ENCODE peak calls at places on chromosomes 6 and 20, in nine cellular contexts. One of them, this sample, is unnamed.

GRCh38 chr6:5866547-5867051 is 140.1 kb downstream of the NRN1 start:
- DNase-seq in fibroblast of lung: peak
- DNase-seq in activated naive CD4-positive, alpha-beta T cell treated with anti-CD3 and anti-CD28 coated beads, Interleukin-2, amount 10 ng/mL, durations not matched to agents 7 days and 5 days: peak
- DNase-seq in WTC11: no peak
- DNase-seq in stimulated activated naive CD8-positive, alpha-beta T cell treated with anti-CD3 and anti-CD28 coated beads, Interleukin-15, amount 100 ng/mL, for 72 hours: no peak
- DNase-seq in A549: no peak
- DNase-seq in renal cortical epithelial cell: peak
- DNase-seq in activated T-cell treated with anti-CD3 and anti-CD28 coated beads, Interleukin-2, amount 50 U/mL, for 24 hours: no peak
- DNase-seq in upper lobe of left lung: no peak
- DNase-seq in this sample: no peak

GRCh38 chr6:106591111-106591825 is 38.0 kb downstream of the RTN4IP1 start:
- DNase-seq in fibroblast of lung: peak
- DNase-seq in activated naive CD4-positive, alpha-beta T cell treated with anti-CD3 and anti-CD28 coated beads, Interleukin-2, amount 10 ng/mL, durations not matched to agents 7 days and 5 days: no peak
- DNase-seq in WTC11: no peak
- DNase-seq in stimulated activated naive CD8-positive, alpha-beta T cell treated with anti-CD3 and anti-CD28 coated beads, Interleukin-15, amount 100 ng/mL, for 72 hours: no peak
- DNase-seq in A549: no peak
- DNase-seq in renal cortical epithelial cell: peak
- DNase-seq in activated T-cell treated with anti-CD3 and anti-CD28 coated beads, Interleukin-2, amount 50 U/mL, for 24 hours: no peak
- DNase-seq in upper lobe of left lung: no peak
- DNase-seq in this sample: no peak

GRCh38 chr6:116111552-116112528 is 11.2 kb downstream of the NT5DC1 start:
- DNase-seq in fibroblast of lung: peak
- DNase-seq in activated naive CD4-positive, alpha-beta T cell treated with anti-CD3 and anti-CD28 coated beads, Interleukin-2, amount 10 ng/mL, durations not matched to agents 7 days and 5 days: peak
- DNase-seq in WTC11: peak
- DNase-seq in stimulated activated naive CD8-positive, alpha-beta T cell treated with anti-CD3 and anti-CD28 coated beads, Interleukin-15, amount 100 ng/mL, for 72 hours: no peak
- DNase-seq in A549: peak
- DNase-seq in renal cortical epithelial cell: peak
- DNase-seq in activated T-cell treated with anti-CD3 and anti-CD28 coated beads, Interleukin-2, amount 50 U/mL, for 24 hours: no peak
- DNase-seq in upper lobe of left lung: no peak
- DNase-seq in this sample: no peak

GRCh38 chr20:31843288-31843687 is 2.1 kb downstream of the FOXS1 start:
- DNase-seq in fibroblast of lung: no peak
- DNase-seq in activated naive CD4-positive, alpha-beta T cell treated with anti-CD3 and anti-CD28 coated beads, Interleukin-2, amount 10 ng/mL, durations not matched to agents 7 days and 5 days: no peak
- DNase-seq in WTC11: no peak
- DNase-seq in stimulated activated naive CD8-positive, alpha-beta T cell treated with anti-CD3 and anti-CD28 coated beads, Interleukin-15, amount 100 ng/mL, for 72 hours: no peak
- DNase-seq in A549: no peak
- DNase-seq in renal cortical epithelial cell: no peak
- DNase-seq in activated T-cell treated with anti-CD3 and anti-CD28 coated beads, Interleukin-2, amount 50 U/mL, for 24 hours: no peak
- DNase-seq in upper lobe of left lung: no peak
- DNase-seq in this sample: no peak

GRCh38 chr6:54262956-54263355 is 45.3 kb upstream of the TINAG start:
- DNase-seq in fibroblast of lung: no peak
- DNase-seq in activated naive CD4-positive, alpha-beta T cell treated with anti-CD3 and anti-CD28 coated beads, Interleukin-2, amount 10 ng/mL, durations not matched to agents 7 days and 5 days: no peak
- DNase-seq in WTC11: no peak
- DNase-seq in stimulated activated naive CD8-positive, alpha-beta T cell treated with anti-CD3 and anti-CD28 coated beads, Interleukin-15, amount 100 ng/mL, for 72 hours: no peak
- DNase-seq in A549: no peak
- DNase-seq in renal cortical epithelial cell: peak
- DNase-seq in activated T-cell treated with anti-CD3 and anti-CD28 coated beads, Interleukin-2, amount 50 U/mL, for 24 hours: no peak
- DNase-seq in upper lobe of left lung: no peak
- DNase-seq in this sample: no peak

GRCh38 chr6:88519227-88520019 is 353.3 kb upstream of the CNR1 start:
- DNase-seq in fibroblast of lung: no peak
- DNase-seq in activated naive CD4-positive, alpha-beta T cell treated with anti-CD3 and anti-CD28 coated beads, Interleukin-2, amount 10 ng/mL, durations not matched to agents 7 days and 5 days: no peak
- DNase-seq in WTC11: no peak
- DNase-seq in stimulated activated naive CD8-positive, alpha-beta T cell treated with anti-CD3 and anti-CD28 coated beads, Interleukin-15, amount 100 ng/mL, for 72 hours: no peak
- DNase-seq in A549: no peak
- DNase-seq in renal cortical epithelial cell: no peak
- DNase-seq in activated T-cell treated with anti-CD3 and anti-CD28 coated beads, Interleukin-2, amount 50 U/mL, for 24 hours: no peak
- DNase-seq in upper lobe of left lung: no peak
- DNase-seq in this sample: no peak

GRCh38 chr6:26017567-26017966 is 55.0 kb downstream of the TRIM38 start:
- DNase-seq in fibroblast of lung: peak
- DNase-seq in activated naive CD4-positive, alpha-beta T cell treated with anti-CD3 and anti-CD28 coated beads, Interleukin-2, amount 10 ng/mL, durations not matched to agents 7 days and 5 days: peak
- DNase-seq in WTC11: peak
- DNase-seq in stimulated activated naive CD8-positive, alpha-beta T cell treated with anti-CD3 and anti-CD28 coated beads, Interleukin-15, amount 100 ng/mL, for 72 hours: peak
- DNase-seq in A549: no peak
- DNase-seq in renal cortical epithelial cell: peak
- DNase-seq in activated T-cell treated with anti-CD3 and anti-CD28 coated beads, Interleukin-2, amount 50 U/mL, for 24 hours: peak
- DNase-seq in upper lobe of left lung: peak
- DNase-seq in this sample: peak

GRCh38 chr20:51238675-51239305 is 215.9 kb upstream of the KCNG1 start:
- DNase-seq in fibroblast of lung: no peak
- DNase-seq in activated naive CD4-positive, alpha-beta T cell treated with anti-CD3 and anti-CD28 coated beads, Interleukin-2, amount 10 ng/mL, durations not matched to agents 7 days and 5 days: no peak
- DNase-seq in WTC11: no peak
- DNase-seq in stimulated activated naive CD8-positive, alpha-beta T cell treated with anti-CD3 and anti-CD28 coated beads, Interleukin-15, amount 100 ng/mL, for 72 hours: no peak
- DNase-seq in A549: no peak
- DNase-seq in renal cortical epithelial cell: no peak
- DNase-seq in activated T-cell treated with anti-CD3 and anti-CD28 coated beads, Interleukin-2, amount 50 U/mL, for 24 hours: no peak
- DNase-seq in upper lobe of left lung: no peak
- DNase-seq in this sample: no peak

GRCh38 chr20:36390719-36391415 is 84.7 kb downstream of the DLGAP4 start:
- DNase-seq in fibroblast of lung: no peak
- DNase-seq in activated naive CD4-positive, alpha-beta T cell treated with anti-CD3 and anti-CD28 coated beads, Interleukin-2, amount 10 ng/mL, durations not matched to agents 7 days and 5 days: no peak
- DNase-seq in WTC11: no peak
- DNase-seq in stimulated activated naive CD8-positive, alpha-beta T cell treated with anti-CD3 and anti-CD28 coated beads, Interleukin-15, amount 100 ng/mL, for 72 hours: no peak
- DNase-seq in A549: no peak
- DNase-seq in renal cortical epithelial cell: no peak
- DNase-seq in activated T-cell treated with anti-CD3 and anti-CD28 coated beads, Interleukin-2, amount 50 U/mL, for 24 hours: no peak
- DNase-seq in upper lobe of left lung: no peak
- DNase-seq in this sample: no peak

GRCh38 chr20:35497320-35497719 is 32.1 kb downstream of the C20orf173 start:
- DNase-seq in fibroblast of lung: no peak
- DNase-seq in activated naive CD4-positive, alpha-beta T cell treated with anti-CD3 and anti-CD28 coated beads, Interleukin-2, amount 10 ng/mL, durations not matched to agents 7 days and 5 days: no peak
- DNase-seq in WTC11: no peak
- DNase-seq in stimulated activated naive CD8-positive, alpha-beta T cell treated with anti-CD3 and anti-CD28 coated beads, Interleukin-15, amount 100 ng/mL, for 72 hours: no peak
- DNase-seq in A549: no peak
- DNase-seq in renal cortical epithelial cell: no peak
- DNase-seq in activated T-cell treated with anti-CD3 and anti-CD28 coated beads, Interleukin-2, amount 50 U/mL, for 24 hours: no peak
- DNase-seq in upper lobe of left lung: no peak
- DNase-seq in this sample: no peak

GRCh38 chr6:55141611-55142010 is 32.7 kb upstream of the HCRTR2 start:
- DNase-seq in fibroblast of lung: peak
- DNase-seq in activated naive CD4-positive, alpha-beta T cell treated with anti-CD3 and anti-CD28 coated beads, Interleukin-2, amount 10 ng/mL, durations not matched to agents 7 days and 5 days: no peak
- DNase-seq in WTC11: no peak
- DNase-seq in stimulated activated naive CD8-positive, alpha-beta T cell treated with anti-CD3 and anti-CD28 coated beads, Interleukin-15, amount 100 ng/mL, for 72 hours: no peak
- DNase-seq in A549: no peak
- DNase-seq in renal cortical epithelial cell: no peak
- DNase-seq in activated T-cell treated with anti-CD3 and anti-CD28 coated beads, Interleukin-2, amount 50 U/mL, for 24 hours: no peak
- DNase-seq in upper lobe of left lung: no peak
- DNase-seq in this sample: no peak

GRCh38 chr20:63735859-63736718 is at the start of gene LIME1:
- DNase-seq in fibroblast of lung: no peak
- DNase-seq in activated naive CD4-positive, alpha-beta T cell treated with anti-CD3 and anti-CD28 coated beads, Interleukin-2, amount 10 ng/mL, durations not matched to agents 7 days and 5 days: peak
- DNase-seq in WTC11: no peak
- DNase-seq in stimulated activated naive CD8-positive, alpha-beta T cell treated with anti-CD3 and anti-CD28 coated beads, Interleukin-15, amount 100 ng/mL, for 72 hours: peak
- DNase-seq in A549: no peak
- DNase-seq in renal cortical epithelial cell: no peak
- DNase-seq in activated T-cell treated with anti-CD3 and anti-CD28 coated beads, Interleukin-2, amount 50 U/mL, for 24 hours: peak
- DNase-seq in upper lobe of left lung: peak
- DNase-seq in this sample: no peak

GRCh38 chr20:48618052-48618451 is 209.7 kb downstream of the PREX1 start:
- DNase-seq in fibroblast of lung: no peak
- DNase-seq in activated naive CD4-positive, alpha-beta T cell treated with anti-CD3 and anti-CD28 coated beads, Interleukin-2, amount 10 ng/mL, durations not matched to agents 7 days and 5 days: no peak
- DNase-seq in WTC11: no peak
- DNase-seq in stimulated activated naive CD8-positive, alpha-beta T cell treated with anti-CD3 and anti-CD28 coated beads, Interleukin-15, amount 100 ng/mL, for 72 hours: no peak
- DNase-seq in A549: no peak
- DNase-seq in renal cortical epithelial cell: no peak
- DNase-seq in activated T-cell treated with anti-CD3 and anti-CD28 coated beads, Interleukin-2, amount 50 U/mL, for 24 hours: no peak
- DNase-seq in upper lobe of left lung: no peak
- DNase-seq in this sample: no peak

GRCh38 chr6:15515660-15516375 is 147.0 kb downstream of the DTNBP1 start:
- DNase-seq in fibroblast of lung: no peak
- DNase-seq in activated naive CD4-positive, alpha-beta T cell treated with anti-CD3 and anti-CD28 coated beads, Interleukin-2, amount 10 ng/mL, durations not matched to agents 7 days and 5 days: no peak
- DNase-seq in WTC11: no peak
- DNase-seq in stimulated activated naive CD8-positive, alpha-beta T cell treated with anti-CD3 and anti-CD28 coated beads, Interleukin-15, amount 100 ng/mL, for 72 hours: no peak
- DNase-seq in A549: no peak
- DNase-seq in renal cortical epithelial cell: no peak
- DNase-seq in activated T-cell treated with anti-CD3 and anti-CD28 coated beads, Interleukin-2, amount 50 U/mL, for 24 hours: no peak
- DNase-seq in upper lobe of left lung: no peak
- DNase-seq in this sample: no peak

GRCh38 chr6:2763345-2763841 is 1.8 kb upstream of the WRNIP1 start:
- DNase-seq in fibroblast of lung: no peak
- DNase-seq in activated naive CD4-positive, alpha-beta T cell treated with anti-CD3 and anti-CD28 coated beads, Interleukin-2, amount 10 ng/mL, durations not matched to agents 7 days and 5 days: no peak
- DNase-seq in WTC11: no peak
- DNase-seq in stimulated activated naive CD8-positive, alpha-beta T cell treated with anti-CD3 and anti-CD28 coated beads, Interleukin-15, amount 100 ng/mL, for 72 hours: peak
- DNase-seq in A549: no peak
- DNase-seq in renal cortical epithelial cell: no peak
- DNase-seq in activated T-cell treated with anti-CD3 and anti-CD28 coated beads, Interleukin-2, amount 50 U/mL, for 24 hours: no peak
- DNase-seq in upper lobe of left lung: peak
- DNase-seq in this sample: no peak

GRCh38 chr20:53829706-53830521 is 236.3 kb upstream of the ZNF217 start:
- DNase-seq in fibroblast of lung: peak
- DNase-seq in activated naive CD4-positive, alpha-beta T cell treated with anti-CD3 and anti-CD28 coated beads, Interleukin-2, amount 10 ng/mL, durations not matched to agents 7 days and 5 days: peak
- DNase-seq in WTC11: no peak
- DNase-seq in stimulated activated naive CD8-positive, alpha-beta T cell treated with anti-CD3 and anti-CD28 coated beads, Interleukin-15, amount 100 ng/mL, for 72 hours: no peak
- DNase-seq in A549: no peak
- DNase-seq in renal cortical epithelial cell: peak
- DNase-seq in activated T-cell treated with anti-CD3 and anti-CD28 coated beads, Interleukin-2, amount 50 U/mL, for 24 hours: no peak
- DNase-seq in upper lobe of left lung: no peak
- DNase-seq in this sample: no peak

GRCh38 chr20:50344232-50345071 is 153.8 kb downstream of the CEBPB start:
- DNase-seq in fibroblast of lung: no peak
- DNase-seq in activated naive CD4-positive, alpha-beta T cell treated with anti-CD3 and anti-CD28 coated beads, Interleukin-2, amount 10 ng/mL, durations not matched to agents 7 days and 5 days: no peak
- DNase-seq in WTC11: peak
- DNase-seq in stimulated activated naive CD8-positive, alpha-beta T cell treated with anti-CD3 and anti-CD28 coated beads, Interleukin-15, amount 100 ng/mL, for 72 hours: no peak
- DNase-seq in A549: no peak
- DNase-seq in renal cortical epithelial cell: no peak
- DNase-seq in activated T-cell treated with anti-CD3 and anti-CD28 coated beads, Interleukin-2, amount 50 U/mL, for 24 hours: no peak
- DNase-seq in upper lobe of left lung: no peak
- DNase-seq in this sample: no peak

GRCh38 chr6:5764401-5764955 is 242.2 kb downstream of the NRN1 start:
- DNase-seq in fibroblast of lung: peak
- DNase-seq in activated naive CD4-positive, alpha-beta T cell treated with anti-CD3 and anti-CD28 coated beads, Interleukin-2, amount 10 ng/mL, durations not matched to agents 7 days and 5 days: no peak
- DNase-seq in WTC11: no peak
- DNase-seq in stimulated activated naive CD8-positive, alpha-beta T cell treated with anti-CD3 and anti-CD28 coated beads, Interleukin-15, amount 100 ng/mL, for 72 hours: no peak
- DNase-seq in A549: no peak
- DNase-seq in renal cortical epithelial cell: peak
- DNase-seq in activated T-cell treated with anti-CD3 and anti-CD28 coated beads, Interleukin-2, amount 50 U/mL, for 24 hours: no peak
- DNase-seq in upper lobe of left lung: no peak
- DNase-seq in this sample: no peak

GRCh38 chr6:81925201-81925600 is 172.7 kb upstream of the TENT5A start:
- DNase-seq in fibroblast of lung: no peak
- DNase-seq in activated naive CD4-positive, alpha-beta T cell treated with anti-CD3 and anti-CD28 coated beads, Interleukin-2, amount 10 ng/mL, durations not matched to agents 7 days and 5 days: no peak
- DNase-seq in WTC11: no peak
- DNase-seq in stimulated activated naive CD8-positive, alpha-beta T cell treated with anti-CD3 and anti-CD28 coated beads, Interleukin-15, amount 100 ng/mL, for 72 hours: no peak
- DNase-seq in A549: no peak
- DNase-seq in renal cortical epithelial cell: no peak
- DNase-seq in activated T-cell treated with anti-CD3 and anti-CD28 coated beads, Interleukin-2, amount 50 U/mL, for 24 hours: no peak
- DNase-seq in upper lobe of left lung: no peak
- DNase-seq in this sample: no peak

GRCh38 chr6:89281779-89282246 is 33.3 kb downstream of the GABRR2 start:
- DNase-seq in fibroblast of lung: peak
- DNase-seq in activated naive CD4-positive, alpha-beta T cell treated with anti-CD3 and anti-CD28 coated beads, Interleukin-2, amount 10 ng/mL, durations not matched to agents 7 days and 5 days: peak
- DNase-seq in WTC11: peak
- DNase-seq in stimulated activated naive CD8-positive, alpha-beta T cell treated with anti-CD3 and anti-CD28 coated beads, Interleukin-15, amount 100 ng/mL, for 72 hours: peak
- DNase-seq in A549: peak
- DNase-seq in renal cortical epithelial cell: peak
- DNase-seq in activated T-cell treated with anti-CD3 and anti-CD28 coated beads, Interleukin-2, amount 50 U/mL, for 24 hours: peak
- DNase-seq in upper lobe of left lung: no peak
- DNase-seq in this sample: no peak